ENCODE peak calls at places on chromosomes 3 and 15, in seven cellular contexts. I, N, G, C, X, S and Z are unnamed samples.

GRCh38 chr15:33720952-33721351 is 247.3 kb upstream of the CHRM5 start:
- DNase-seq in I (no peak), N (no peak), G (no peak), C (peak; percentile 78), X (no peak), S (no peak), Z (peak; percentile 77)

GRCh38 chr15:89647191-89647851 is 7.9 kb downstream of the KIF7 start:
- DNase-seq in I (peak; percentile 78), N (peak; percentile 23), G (peak; percentile 69), C (peak; percentile 23), X (peak; percentile 86), S (peak; percentile 82), Z (peak; percentile 54)

GRCh38 chr3:43259626-43260025 is 26.7 kb upstream of the SNRK start:
- DNase-seq in I (no peak), N (no peak), G (no peak), C (peak; percentile 99), X (no peak), S (no peak), Z (peak; percentile 99)

GRCh38 chr3:159884661-159885402 is 103.8 kb upstream of the IL12A start:
- DNase-seq in I (no peak), N (no peak), G (peak; percentile 44), C (no peak), X (no peak), S (no peak), Z (peak; percentile 58)

GRCh38 chr3:9701006-9701405 is 2.6 kb upstream of the CPNE9 start:
- DNase-seq in I (no peak), N (no peak), G (no peak), C (peak; percentile 28), X (no peak), S (no peak), Z (peak; percentile 80)

GRCh38 chr3:156135921-156136655 is 15.7 kb downstream of the KCNAB1 start:
- DNase-seq in I (no peak), N (no peak), G (peak; percentile 28), C (peak; percentile 3), X (no peak), S (no peak), Z (peak; percentile 3)

GRCh38 chr3:116994473-116994872 is 284.9 kb downstream of the TUSC7 start:
- DNase-seq in I (no peak), N (no peak), G (no peak), C (no peak), X (no peak), S (no peak), Z (no peak)

GRCh38 chr3:17087509-17087908 is 202.8 kb downstream of the PLCL2 start:
- DNase-seq in I (no peak), N (no peak), G (no peak), C (no peak), X (no peak), S (no peak), Z (no peak)

GRCh38 chr3:12810963-12811362 is 14.5 kb downstream of the CAND2 start:
- DNase-seq in I (no peak), N (no peak), G (no peak), C (no peak), X (no peak), S (no peak), Z (no peak)

DNA sequence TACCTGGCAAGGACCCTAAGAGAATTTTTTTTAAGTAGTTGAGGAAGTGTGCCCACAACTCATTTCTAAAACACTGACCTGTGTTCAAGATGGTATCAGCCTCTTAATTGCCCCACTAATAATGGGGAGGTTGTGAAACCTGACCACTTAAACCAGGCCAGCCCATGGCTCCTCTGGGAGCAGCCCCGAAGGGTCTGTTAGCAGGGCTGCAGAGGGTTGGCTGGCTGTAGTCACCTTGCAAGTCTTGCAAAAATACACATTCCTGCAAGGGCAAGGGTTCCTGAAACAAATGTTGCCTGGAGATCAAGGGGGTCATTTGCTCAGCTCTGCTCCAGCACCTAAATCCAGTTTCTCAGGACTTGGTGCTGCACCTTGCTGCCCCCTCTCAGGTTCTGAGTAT is 3.2 kb downstream of the IL17RD start:
- DNase-seq in I (no peak), N (no peak), G (no peak), C (no peak), X (no peak), S (no peak), Z (no peak)
- H3K4me3 ChIP-seq in I (peak overlapping the region; percentile 8), N (no peak overlapping the region), G (no peak overlapping the region), C (no peak overlapping the region), X (no peak overlapping the region), S (no peak overlapping the region), Z (no peak overlapping the region)

GRCh38 chr15:42591238-42591936 is 16.0 kb downstream of the STARD9 start:
- DNase-seq in I (no peak), N (no peak), G (peak; percentile 32), C (no peak), X (peak; percentile 30), S (no peak), Z (peak; percentile 16)

GRCh38 chr15:42593143-42593542 is 17.7 kb downstream of the STARD9 start:
- DNase-seq in I (no peak), N (no peak), G (no peak), C (no peak), X (no peak), S (peak; percentile 41), Z (no peak)

GRCh38 chr15:42590619-42591237 is 15.3 kb downstream of the STARD9 start:
- DNase-seq in I (no peak), N (no peak), G (no peak), C (no peak), X (no peak), S (no peak), Z (no peak)

GRCh38 chr15:42595641-42596240 is 20.3 kb downstream of the STARD9 start:
- DNase-seq in I (no peak), N (no peak), G (no peak), C (no peak), X (no peak), S (no peak), Z (no peak)
- H3K4me3 ChIP-seq in I (no peak overlapping the region), N (no peak overlapping the region), G (no peak overlapping the region), C (no peak overlapping the region), X (no peak overlapping the region), S (peak overlapping the region; percentile 7), Z (no peak overlapping the region)

GRCh38 chr3:65952842-65953241 is 85.9 kb downstream of the MAGI1 start:
- DNase-seq in I (no peak), N (no peak), G (no peak), C (no peak), X (no peak), S (no peak), Z (no peak)

GRCh38 chr3:65953881-65954733 is 84.6 kb downstream of the MAGI1 start:
- DNase-seq in I (peak; percentile 54), N (no peak), G (no peak), C (no peak), X (peak; percentile 87), S (peak; percentile 33), Z (no peak)

GRCh38 chr3:65958216-65958615 is 80.5 kb downstream of the MAGI1 start:
- DNase-seq in I (no peak), N (no peak), G (no peak), C (no peak), X (no peak), S (no peak), Z (peak; percentile 13)

GRCh38 chr3:65953301-65953812 is 85.4 kb downstream of the MAGI1 start:
- DNase-seq in I (peak; percentile 88), N (peak; percentile 79), G (no peak), C (peak; percentile 24), X (peak; percentile 88), S (no peak), Z (peak; percentile 78)

GRCh38 chr3:65955792-65956477 is 82.8 kb downstream of the MAGI1 start:
- DNase-seq in I (no peak), N (peak; percentile 77), G (no peak), C (no peak), X (no peak), S (no peak), Z (peak; percentile 57)
- H3K4me3 ChIP-seq in I (no peak overlapping the region), N (no peak overlapping the region), G (no peak overlapping the region), C (no peak overlapping the region), X (no peak overlapping the region), S (no peak overlapping the region), Z (no peak overlapping the region)

GRCh38 chr3:52405601-52406115 is 39.2 kb downstream of the SEMA3G start:
- DNase-seq in I (no peak), N (no peak), G (no peak), C (peak; percentile 34), X (no peak), S (no peak), Z (peak; percentile 47)
- H3K4me3 ChIP-seq in I (no peak overlapping the region), N (no peak overlapping the region), G (no peak overlapping the region), C (peak overlapping the region; percentile 0), X (no peak overlapping the region), S (no peak overlapping the region), Z (peak overlapping the region; percentile 37)

GRCh38 chr15:44535509-44536297 is 1.2 kb upstream of the EIF3J start:
- DNase-seq in I (no peak), N (no peak), G (peak; percentile 42), C (no peak), X (peak; percentile 56), S (no peak), Z (peak; percentile 25)

GRCh38 chr15:44532689-44533088 is 4.3 kb upstream of the EIF3J start:
- DNase-seq in I (no peak), N (no peak), G (no peak), C (no peak), X (no peak), S (no peak), Z (peak; percentile 10)

GRCh38 chr15:44536962-44537727 is at the start of gene EIF3J:
- DNase-seq in I (peak; percentile 92), N (peak; percentile 89), G (peak; percentile 97), C (peak; percentile 96), X (peak; percentile 94), S (peak; percentile 95), Z (peak; percentile 98)

GRCh38 chr15:44536298-44536961 is 517 bp upstream of the EIF3J start:
- DNase-seq in I (peak; percentile 87), N (peak; percentile 64), G (no peak), C (peak; percentile 87), X (peak; percentile 91), S (peak; percentile 86), Z (peak; percentile 85)

GRCh38 chr15:44535092-44535491 is 1.9 kb upstream of the EIF3J start:
- DNase-seq in I (no peak), N (no peak), G (no peak), C (no peak), X (no peak), S (no peak), Z (no peak)
- H3K4me3 ChIP-seq in I (no peak overlapping the region), N (no peak overlapping the region), G (peak overlapping the region; percentile 82), C (peak overlapping the region; percentile 3), X (no peak overlapping the region), S (peak overlapping the region; percentile 92), Z (no peak overlapping the region)

GRCh38 chr3:8503871-8504610 is 2.4 kb downstream of the LMCD1 start:
- DNase-seq in I (no peak), N (no peak), G (no peak), C (no peak), X (no peak), S (no peak), Z (no peak)

GRCh38 chr3:8507496-8507895 is 5.9 kb downstream of the LMCD1 start:
- DNase-seq in I (no peak), N (no peak), G (no peak), C (no peak), X (no peak), S (no peak), Z (no peak)

GRCh38 chr3:8504611-8504973 is 3.0 kb downstream of the LMCD1 start:
- DNase-seq in I (no peak), N (no peak), G (no peak), C (no peak), X (no peak), S (no peak), Z (no peak)

GRCh38 chr3:8506611-8507061 is 5.0 kb downstream of the LMCD1 start:
- DNase-seq in I (no peak), N (no peak), G (no peak), C (no peak), X (no peak), S (no peak), Z (peak; percentile 35)

GRCh38 chr3:8505621-8506020 is 4.0 kb downstream of the LMCD1 start:
- DNase-seq in I (no peak), N (no peak), G (no peak), C (no peak), X (peak; percentile 68), S (no peak), Z (no peak)
- H3K4me3 ChIP-seq in I (no peak overlapping the region), N (no peak overlapping the region), G (no peak overlapping the region), C (no peak overlapping the region), X (no peak overlapping the region), S (peak overlapping the region; percentile 67), Z (no peak overlapping the region)